ENCODE peak calls at places on chromosome 3, in eight cellular contexts. G, S, O, Q, M, N, J and U are unnamed samples.

GRCh38 chr3:187994221-187995085 is 159.5 kb upstream of the LPP start:
- DNase-seq in J (no peak), M (no peak), S (peak), G (no peak), O (no peak), N (no peak), Q (peak), U (peak)

GRCh38 chr3:11558002-11558401 is 85.7 kb downstream of the VGLL4 start:
- DNase-seq in J (peak), M (no peak), S (no peak), O (no peak), G (no peak), Q (no peak), N (peak), U (peak)

GRCh38 chr3:23954144-23954543 is 9.1 kb downstream of the NR1D2 start:
- DNase-seq in S (no peak), O (no peak), Q (no peak), M (no peak), J (no peak), N (no peak), G (no peak), U (no peak)

GRCh38 chr3:113084777-113085176 is 94.0 kb downstream of the GTPBP8 start:
- DNase-seq in S (no peak), J (no peak), G (no peak), Q (peak), M (peak), O (peak), N (peak), U (peak)

GRCh38 chr3:89521328-89521727 is 413.9 kb downstream of the EPHA3 start:
- DNase-seq in S (no peak), N (no peak), O (no peak), Q (no peak), G (no peak), J (no peak), M (no peak), U (peak)

GRCh38 chr3:185823280-185824044 is 1.4 kb downstream of the IGF2BP2 start:
- DNase-seq in S (peak), G (no peak), Q (no peak), N (peak), M (peak), O (peak), J (peak), U (no peak)

GRCh38 chr3:96760956-96761355 is 53.4 kb upstream of the EPHA6 start:
- DNase-seq in Q (no peak), N (no peak), S (no peak), J (no peak), M (no peak), G (no peak), O (no peak), U (no peak)

GRCh38 chr3:136211547-136211946 is 15.4 kb upstream of the MSL2 start:
- DNase-seq in G (no peak), Q (no peak), S (no peak), O (no peak), J (no peak), N (no peak), M (no peak), U (no peak)

GRCh38 chr3:149174901-149175300 is 45.5 kb downstream of the HPS3 start:
- DNase-seq in O (no peak), Q (no peak), G (no peak), N (no peak), M (no peak), S (no peak), J (no peak), U (no peak)
- H3K4me3 ChIP-seq in O (no peak), Q (no peak), G (no peak), N (no peak), M (no peak), S (no peak), J (no peak), U (no peak)

DNA sequence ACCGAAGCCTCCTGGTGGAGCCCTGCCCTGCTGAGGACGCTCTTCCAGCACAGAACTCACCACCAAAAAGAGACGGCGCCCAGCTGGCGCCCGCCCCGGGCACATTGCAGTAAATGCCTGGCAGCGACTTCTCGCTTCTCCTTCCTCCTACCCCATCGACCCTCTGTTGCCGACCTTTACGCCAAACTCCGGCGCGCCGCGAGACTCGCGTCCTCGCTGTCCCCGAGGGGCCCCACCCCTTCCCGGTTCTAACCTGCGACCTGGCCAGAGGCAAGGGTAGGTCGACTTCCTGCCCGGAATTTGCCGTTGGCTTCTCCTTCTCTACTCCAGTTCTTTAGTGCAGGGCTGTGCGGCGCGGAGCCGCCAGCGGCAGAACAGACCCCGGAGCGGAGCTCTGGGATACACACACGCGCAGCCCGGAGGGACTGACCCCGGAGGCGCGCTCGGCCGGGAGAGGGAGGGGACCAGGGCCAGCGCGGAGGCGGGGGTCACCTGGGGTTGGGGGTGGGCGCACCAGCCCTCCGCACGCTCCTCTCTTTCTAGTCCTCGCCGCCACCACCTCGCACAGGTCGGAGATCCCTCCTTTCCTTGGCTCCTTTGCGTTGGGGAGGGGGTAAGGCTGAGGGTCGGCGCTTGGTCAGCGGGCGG is 226.6 kb upstream of the AZI2 start:
- DNase-seq in N (peak), M (peak), O (no peak), J (peak), G (peak), S (no peak), Q (no peak), U (no peak)
- H3K4me3 ChIP-seq in N (peak), M (peak), O (peak), J (peak), G (peak), S (no peak), Q (no peak), U (peak)

DNA sequence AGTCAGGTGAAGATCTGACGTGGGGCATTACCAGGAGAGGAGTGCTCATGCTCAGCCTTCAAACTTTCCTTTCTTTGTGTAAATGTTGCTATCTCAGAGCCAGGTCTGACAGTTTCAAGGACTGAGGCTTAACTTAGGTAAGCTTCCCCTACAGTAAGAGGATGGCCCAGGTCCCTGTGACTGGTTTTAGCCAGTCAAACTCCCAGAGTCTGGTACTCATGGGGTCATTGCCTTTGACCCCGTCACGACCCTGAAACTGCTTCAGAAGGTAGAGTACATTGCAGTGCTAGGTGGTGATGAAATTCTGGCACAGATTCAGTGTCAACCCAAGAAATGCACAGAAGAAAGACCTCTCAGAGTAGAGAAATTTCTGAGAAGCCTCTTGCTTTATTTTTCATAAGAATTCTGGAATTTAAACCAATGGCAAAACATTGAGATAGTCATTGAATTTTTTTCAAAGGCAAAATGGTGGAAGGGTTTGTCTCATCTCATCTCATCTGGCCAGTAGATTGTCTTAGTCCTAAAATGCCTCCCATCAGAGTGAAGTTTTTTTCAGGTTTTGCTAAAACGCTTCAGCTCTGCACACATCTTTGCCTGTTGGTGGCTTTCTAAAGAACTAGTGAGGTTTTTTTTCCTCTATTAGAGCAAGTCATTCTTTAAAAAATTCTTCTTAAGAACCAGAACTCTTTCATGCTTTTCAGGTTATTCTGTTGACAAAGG is 23.2 kb downstream of the ZBTB38 start:
- DNase-seq in S (no peak), Q (no peak), O (no peak), G (no peak), M (no peak), J (no peak), N (no peak), U (no peak)
- H3K4me3 ChIP-seq in S (no peak), Q (no peak), O (no peak), G (no peak), M (no peak), J (no peak), N (no peak), U (no peak)

GRCh38 chr3:176362191-176362731 is 835.0 kb downstream of the TBL1XR1 start:
- DNase-seq in M (no peak), S (no peak), J (no peak), G (no peak), N (no peak), Q (no peak), O (no peak), U (no peak)
- H3K4me3 ChIP-seq in M (no peak), S (no peak), J (no peak), G (no peak), N (no peak), Q (no peak), O (no peak), U (no peak)

DNA sequence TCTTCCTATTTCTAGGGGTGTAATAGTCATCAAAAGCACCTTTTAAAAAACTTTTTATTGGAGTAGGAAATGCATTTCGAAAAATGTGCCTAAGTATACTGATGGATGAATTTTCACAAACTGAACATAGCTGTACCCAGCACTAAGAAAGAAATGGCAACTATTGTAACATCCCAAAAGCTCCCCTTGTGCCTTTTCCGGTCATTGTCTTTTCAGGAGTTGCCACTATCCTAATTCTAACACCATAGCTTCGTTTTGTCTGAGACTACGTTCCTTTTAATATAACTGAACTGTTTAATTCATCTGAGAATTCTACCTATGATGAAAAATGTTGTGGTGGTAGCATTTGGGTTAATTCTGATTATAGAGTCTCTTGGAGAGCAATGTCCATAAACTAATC is 1.9 kb downstream of the TIMMDC1 start:
- DNase-seq in N (no peak), J (no peak), Q (no peak), O (no peak), S (no peak), M (no peak), G (no peak), U (no peak)
- H3K4me3 ChIP-seq in N (peak), J (no peak), Q (no peak), O (no peak), S (no peak), M (peak), G (no peak), U (no peak)